ENCODE peak calls at places on chromosomes 4 and X, in four cellular contexts. H is epithelial cell of prostate, M is EL, O is fibroblast of the aortic adventitia. W is an unnamed sample.

GRCh38 chrX:123291623-123292022 is 107.5 kb downstream of the GRIA3 start:
- DNase-seq in M (no peak), O (peak; percentile 12), H (no peak), W (no peak)

GRCh38 chrX:153608821-153609220 is 9.9 kb upstream of the CCNQ start:
- DNase-seq in M (peak; percentile 37), H (no peak), O (peak; percentile 51), W (no peak)

GRCh38 chrX:109624641-109625311 is at the start of gene KCNE5:
- DNase-seq in O (no peak), H (no peak), M (no peak), W (no peak)

GRCh38 chr4:79959652-79960051 is 113.4 kb downstream of the ANTXR2 start:
- DNase-seq in H (no peak), O (no peak), M (no peak), W (no peak)

GRCh38 chr4:73520821-73521220 is 39.3 kb downstream of the AFM start:
- DNase-seq in H (no peak), M (peak; percentile 72), O (peak; percentile 96), W (peak; percentile 73)

GRCh38 chr4:140556372-140557085 is 12.2 kb downstream of the UCP1 start:
- DNase-seq in O (no peak), H (no peak), M (no peak), W (no peak)

GRCh38 chrX:133437771-133438170 is 22.5 kb upstream of the GPC4 start:
- DNase-seq in H (no peak), O (no peak), M (no peak), W (no peak)

GRCh38 chr4:55902677-55903076 is 46.1 kb upstream of the CEP135 start:
- DNase-seq in M (no peak), O (no peak), H (no peak), W (no peak)

GRCh38 chr4:165152527-165152926 is 39.9 kb upstream of the TMEM192 start:
- DNase-seq in H (no peak), M (no peak), O (peak; percentile 91), W (no peak)

GRCh38 chr4:150268444-150268843 is 190.2 kb downstream of the DCLK2 start:
- DNase-seq in H (no peak), O (no peak), M (peak; percentile 17), W (peak; percentile 77)

GRCh38 chrX:18354369-18355329 is at the start of gene SCML2:
- DNase-seq in H (no peak), M (peak; percentile 40), O (peak; percentile 35), W (peak; percentile 26)

GRCh38 chrX:140346711-140347110 is 158.2 kb downstream of the SOX3 start:
- DNase-seq in O (no peak), H (no peak), M (peak; percentile 6), W (peak; percentile 22)

GRCh38 chr4:98571161-98571786 is 87.1 kb downstream of the TSPAN5 start:
- DNase-seq in H (no peak), M (no peak), O (no peak), W (no peak)

GRCh38 chr4:78369691-78370090 is 181.9 kb upstream of the ANXA3 start:
- DNase-seq in O (no peak), H (no peak), M (no peak), W (peak; percentile 39)

GRCh38 chr4:152369203-152369902 is 166.5 kb downstream of the FBXW7 start:
- DNase-seq in O (no peak), H (no peak), M (no peak), W (no peak)

GRCh38 chr4:120202222-120202621 is 135.6 kb upstream of the MAD2L1 start:
- DNase-seq in H (no peak), M (no peak), O (no peak), W (no peak)

GRCh38 chrX:36575670-36576069 is 432.5 kb upstream of the FAM47C start:
- DNase-seq in H (no peak), M (no peak), O (no peak), W (no peak)

GRCh38 chrX:107700317-107700774 is 72.0 kb downstream of the PRPS1 start:
- DNase-seq in H (no peak), M (no peak), O (no peak), W (peak; percentile 96)

GRCh38 chr4:186942745-186943606 is 219.3 kb upstream of the FAT1 start:
- DNase-seq in O (no peak), M (peak; percentile 19), H (no peak), W (peak; percentile 77)

GRCh38 chr4:145984563-145984962 is 45.9 kb upstream of the ZNF827 start:
- DNase-seq in H (no peak), O (no peak), M (no peak), W (no peak)

GRCh38 chrX:29617276-29617675 is 598.1 kb upstream of the MAGEB2 start:
- DNase-seq in H (no peak), O (peak; percentile 32), M (peak; percentile 2), W (peak; percentile 63)

GRCh38 chrX:20046864-20047263 is 56.0 kb upstream of the BCLAF3 start:
- DNase-seq in O (no peak), H (no peak), M (no peak), W (no peak)

GRCh38 chrX:17919896-17920446 is 58.9 kb upstream of the RAI2 start:
- DNase-seq in M (peak; percentile 1), H (no peak), O (no peak), W (no peak)

W was measured in LHCN-M2.